ENCODE peak calls at places on chromosomes 12 and 14, in six cellular contexts. J is NCI-H1105; C is HEK293T; V is AG08395; O is effector memory CD8-positive, alpha-beta T cell; U is heart left ventricle. Y is an unnamed sample.
A peak's percentile ranks its signal among the peaks of the same experiment; 100 is the strongest.

GRCh38 chr14:22024117-22024516 is 350.5 kb upstream of the OR4E1 start:
- DNase-seq in J (no peak), C (no peak), V (no peak), O (no peak), U (no peak), Y (no peak)

GRCh38 chr12:53949631-53950440 is 4.9 kb upstream of the HOXC12 start:
- DNase-seq in J (peak; percentile 59), C (peak; percentile 38), V (no peak), O (no peak), U (no peak), Y (no peak)

GRCh38 chr14:52640137-52640536 is 55.2 kb downstream of the ERO1A start:
- DNase-seq in J (no peak), C (no peak), V (no peak), O (no peak), U (no peak), Y (no peak)

GRCh38 chr14:59189281-59189821 is 884 bp downstream of the DAAM1 start:
- DNase-seq in J (peak; percentile 26), C (peak; percentile 15), V (peak; percentile 17), O (no peak), U (peak; percentile 27), Y (peak; percentile 18)

GRCh38 chr14:104891664-104892500 is 26.8 kb downstream of the CEP170B start:
- DNase-seq in J (no peak), C (no peak), V (no peak), O (no peak), U (no peak), Y (no peak)

GRCh38 chr12:96068111-96068510 is 32.7 kb upstream of the LTA4H start:
- DNase-seq in J (no peak), C (no peak), V (no peak), O (no peak), U (no peak), Y (no peak)

GRCh38 chr14:87966816-87967215 is 26.2 kb downstream of the GALC start:
- DNase-seq in J (no peak), C (no peak), V (no peak), O (no peak), U (no peak), Y (peak; percentile 38)

GRCh38 chr14:49863483-49864262 is 11.1 kb upstream of the NEMF start:
- DNase-seq in J (no peak), C (no peak), V (no peak), O (no peak), U (no peak), Y (no peak)

GRCh38 chr12:128794661-128795529 is 28.9 kb downstream of the SLC15A4 start:
- DNase-seq in J (no peak), C (no peak), V (no peak), O (peak; percentile 53), U (peak; percentile 17), Y (no peak)

GRCh38 chr12:124413915-124414314 is 119.0 kb downstream of the RFLNA start:
- DNase-seq in J (no peak), C (no peak), V (no peak), O (no peak), U (no peak), Y (no peak)

GRCh38 chr14:71692496-71692895 is 239.7 kb upstream of the RGS6 start:
- DNase-seq in J (no peak), C (no peak), V (peak; percentile 57), O (no peak), U (no peak), Y (peak; percentile 69)

GRCh38 chr12:79618848-79619404 is 71.8 kb downstream of the PAWR start:
- DNase-seq in J (no peak), C (no peak), V (peak; percentile 37), O (no peak), U (no peak), Y (peak; percentile 75)

GRCh38 chr12:45336762-45337596 is 121.1 kb downstream of the ANO6 start:
- DNase-seq in J (no peak), C (no peak), V (peak; percentile 36), O (no peak), U (no peak), Y (peak; percentile 98)

GRCh38 chr14:68967459-68967940 is 11.6 kb downstream of the ACTN1 start:
- DNase-seq in J (no peak), C (no peak), V (no peak), O (no peak), U (no peak), Y (no peak)

GRCh38 chr12:1691123-1692007 is 495 bp downstream of the ADIPOR2 start:
- DNase-seq in J (peak; percentile 69), C (no peak), V (peak; percentile 19), O (no peak), U (peak; percentile 50), Y (no peak)

GRCh38 chr12:94145231-94145979 is 3.0 kb upstream of the PLXNC1 start:
- DNase-seq in J (no peak), C (no peak), V (peak; percentile 65), O (no peak), U (no peak), Y (peak; percentile 55)

GRCh38 chr12:110281549-110282342 is 699 bp downstream of the ATP2A2 start:
- DNase-seq in J (peak; percentile 41), C (peak; percentile 54), V (peak; percentile 59), O (peak; percentile 35), U (peak; percentile 56), Y (peak; percentile 55)

GRCh38 chr14:99069946-99070345 is 202.1 kb downstream of the BCL11B start:
- DNase-seq in J (no peak), C (no peak), V (no peak), O (no peak), U (no peak), Y (no peak)

GRCh38 chr12:79706156-79706555 is 15.4 kb upstream of the PAWR start:
- DNase-seq in J (no peak), C (no peak), V (no peak), O (no peak), U (no peak), Y (no peak)

GRCh38 chr12:117760990-117761389 is 207.8 kb downstream of the KSR2 start:
- DNase-seq in J (no peak), C (no peak), V (no peak), O (no peak), U (no peak), Y (no peak)

GRCh38 chr12:2138871-2139308 is 86.1 kb downstream of the CACNA1C start:
- DNase-seq in J (no peak), C (no peak), V (no peak), O (no peak), U (no peak), Y (peak; percentile 43)

GRCh38 chr12:71605034-71605433 is 58.6 kb downstream of the ZFC3H1 start:
- DNase-seq in J (no peak), C (no peak), V (no peak), O (no peak), U (no peak), Y (no peak)

GRCh38 chr12:48281811-48282210 is 68.9 kb downstream of the ZNF641 start:
- DNase-seq in J (no peak), C (no peak), V (no peak), O (no peak), U (no peak), Y (no peak)

GRCh38 chr12:24491968-24492367 is 456.9 kb downstream of the BCAT1 start:
- DNase-seq in J (no peak), C (no peak), V (no peak), O (no peak), U (no peak), Y (no peak)

GRCh38 chr12:99809921-99810320 is 162.4 kb downstream of the GARIN6 start:
- DNase-seq in J (no peak), C (no peak), V (no peak), O (no peak), U (no peak), Y (no peak)

GRCh38 chr12:68871899-68872298 is 61.1 kb downstream of the CPM start:
- DNase-seq in J (no peak), C (peak; percentile 14), V (no peak), O (no peak), U (no peak), Y (peak; percentile 28)

GRCh38 chr14:78486081-78486480 is 315.9 kb downstream of the NRXN3 start:
- DNase-seq in J (no peak), C (no peak), V (no peak), O (no peak), U (no peak), Y (no peak)

GRCh38 chr12:5904969-5905368 is 40.1 kb downstream of the ANO2 start:
- DNase-seq in J (no peak), C (no peak), V (no peak), O (no peak), U (no peak), Y (no peak)

GRCh38 chr12:129549656-129550055 is 354.2 kb downstream of the TMEM132D start:
- DNase-seq in J (no peak), C (no peak), V (no peak), O (no peak), U (no peak), Y (no peak)

GRCh38 chr12:47783024-47783755 is 10.2 kb downstream of the SLC48A1 start:
- DNase-seq in J (no peak), C (no peak), V (no peak), O (no peak), U (no peak), Y (no peak)

GRCh38 chr12:3958534-3958933 is 85.3 kb upstream of the PARP11 start:
- DNase-seq in J (no peak), C (no peak), V (no peak), O (no peak), U (no peak), Y (no peak)

GRCh38 chr12:110501722-110502448 is at the start of the genes RAD9B and VPS29:
- DNase-seq in J (peak; percentile 98), C (peak; percentile 91), V (peak; percentile 96), O (peak; percentile 98), U (peak; percentile 99), Y (peak; percentile 98)

GRCh38 chr12:116172224-116172849 is 105.2 kb downstream of the MED13L start:
- DNase-seq in J (no peak), C (no peak), V (no peak), O (no peak), U (no peak), Y (no peak)

GRCh38 chr14:89254201-89254919 is 162.7 kb downstream of the FOXN3 start:
- DNase-seq in J (no peak), C (no peak), V (no peak), O (no peak), U (no peak), Y (no peak)

GRCh38 chr12:4274960-4275868 is 1.7 kb downstream of the CCND2 start:
- DNase-seq in J (no peak), C (no peak), V (no peak), O (no peak), U (no peak), Y (peak; percentile 13)

GRCh38 chr12:70242695-70243509 is at the start of gene CNOT2:
- DNase-seq in J (peak; percentile 84), C (peak; percentile 76), V (peak; percentile 81), O (peak; percentile 92), U (peak; percentile 93), Y (peak; percentile 93)

GRCh38 chr12:72075401-72075800 is 136.8 kb downstream of the TPH2 start:
- DNase-seq in J (no peak), C (no peak), V (no peak), O (no peak), U (no peak), Y (no peak)

Y was measured in IMR-90.